ENCODE peak calls at places on chromosomes 16 and 17, in ten cellular contexts. B is fibroblast of lung, Z is uterus, C is psoas muscle, X is HL-60, U is HCT116, E is left ventricle myocardium inferior, F is transverse colon, Y is astrocyte of the cerebellum, O is heart right ventricle. S is an unnamed sample.
A peak's percentile ranks its signal among the peaks of the same experiment; 100 is the strongest.

GRCh38 chr17:79619196-79619595 is 8.3 kb upstream of the RBFOX3 start:
- DNase-seq in F (no peak), C (no peak), Y (no peak), B (no peak), O (no peak), E (peak; percentile 7), Z (no peak), U (no peak), X (no peak), S (no peak)

GRCh38 chr17:54196751-54197150 is 374.0 kb downstream of the KIF2B start:
- DNase-seq in U (no peak), Y (no peak), E (no peak), O (no peak), C (no peak), B (no peak), Z (no peak), F (no peak), X (no peak), S (no peak)

GRCh38 chr16:11263737-11264136 is 5.4 kb downstream of the TNP2 start:
- DNase-seq in Z (no peak), B (no peak), U (no peak), C (no peak), Y (no peak), F (no peak), X (no peak), O (no peak), E (no peak), S (no peak)

GRCh38 chr16:9139965-9140364 is 48.5 kb downstream of the HAPSTR1 start:
- DNase-seq in O (no peak), U (peak; percentile 59), C (no peak), E (no peak), F (no peak), B (peak; percentile 26), Z (no peak), X (peak; percentile 25), Y (no peak), S (no peak)

GRCh38 chr17:14228903-14229302 is 7.8 kb downstream of the CDRT15 start:
- DNase-seq in Z (no peak), F (no peak), O (no peak), U (no peak), X (no peak), C (no peak), E (no peak), Y (no peak), B (no peak), S (peak; percentile 8)

GRCh38 chr17:1043601-1044251 is 46.8 kb downstream of the TIMM22 start:
- DNase-seq in E (peak; percentile 80), C (peak; percentile 54), B (no peak), U (no peak), X (no peak), O (peak; percentile 88), Y (no peak), Z (peak; percentile 53), F (no peak), S (no peak)

GRCh38 chr16:69367980-69368379 is 16.4 kb upstream of the TMED6 start:
- DNase-seq in Y (no peak), F (no peak), X (no peak), Z (no peak), E (no peak), U (no peak), C (no peak), O (no peak), B (peak; percentile 37), S (no peak)

GRCh38 chr16:66936462-66936861 is 1.1 kb downstream of the CES2 start:
- DNase-seq in E (peak; percentile 35), F (peak; percentile 51), O (no peak), B (no peak), U (no peak), Z (no peak), X (no peak), C (no peak), Y (no peak), S (no peak)

GRCh38 chr17:50807014-50807413 is 28.4 kb upstream of the WFIKKN2 start:
- DNase-seq in C (no peak), B (peak; percentile 24), Y (no peak), X (no peak), E (no peak), Z (no peak), U (no peak), O (no peak), F (no peak), S (no peak)

GRCh38 chr17:64572682-64573154 is 65.9 kb downstream of the CEP95 start:
- DNase-seq in C (no peak), Z (no peak), U (no peak), B (peak; percentile 70), Y (no peak), X (no peak), O (no peak), F (no peak), E (no peak), S (no peak)

GRCh38 chr16:82664181-82664580 is 37.4 kb downstream of the CDH13 start:
- DNase-seq in C (no peak), E (no peak), Y (no peak), F (no peak), X (no peak), U (no peak), B (no peak), O (no peak), Z (no peak), S (no peak)

GRCh38 chr16:87877942-87878507 is 8.7 kb upstream of the SLC7A5 start:
- DNase-seq in O (no peak), B (no peak), U (no peak), F (no peak), E (no peak), C (no peak), X (no peak), Z (no peak), Y (no peak), S (no peak)

GRCh38 chr17:43465049-43465448 is 18.7 kb upstream of the DHX8 start:
- DNase-seq in Y (no peak), E (no peak), X (no peak), F (no peak), O (no peak), B (no peak), C (no peak), U (no peak), Z (no peak), S (no peak)

GRCh38 chr16:19804538-19805323 is 79.9 kb downstream of the GPRC5B start:
- DNase-seq in U (no peak), Y (no peak), C (peak; percentile 50), B (peak; percentile 3), O (peak; percentile 90), E (peak; percentile 71), X (peak; percentile 86), F (peak; percentile 41), Z (peak; percentile 69), S (no peak)

GRCh38 chr17:78127888-78128615 is 503 bp downstream of the TMC6 start:
- DNase-seq in O (no peak), E (no peak), X (peak; percentile 28), U (no peak), C (no peak), B (no peak), F (peak; percentile 51), Z (no peak), Y (no peak), S (no peak)

GRCh38 chr17:59830007-59830630 is 62.6 kb downstream of the TUBD1 start:
- DNase-seq in C (no peak), Y (no peak), B (peak; percentile 82), U (no peak), F (no peak), O (no peak), E (no peak), Z (no peak), X (no peak), S (no peak)
- H3K4me3 ChIP-seq in C (no peak overlapping the region), Y (peak overlapping the region; percentile 23), B (peak overlapping the region; percentile 38), U (peak overlapping the region; percentile 14), F (no peak overlapping the region), O (no peak overlapping the region), E (no peak overlapping the region), Z (no peak overlapping the region), X (no peak overlapping the region), S (peak overlapping the region; percentile 14)

GRCh38 chr17:75706042-75706728 is 15.1 kb upstream of the ITGB4 start:
- DNase-seq in Z (no peak), B (no peak), F (no peak), Y (no peak), C (no peak), O (no peak), U (no peak), E (no peak), X (no peak), S (no peak)
- TF ChIP-seq CTCF in Z (no peak), B (no peak), F (no peak), Y (no peak), C (no peak), O (no peak), U (peak; percentile 32), E (no peak), X (no peak), S (no peak)

GRCh38 chr16:62254847-62255246 is 218.6 kb upstream of the CDH8 start:
- DNase-seq in Z (no peak), B (no peak), O (no peak), X (no peak), Y (no peak), F (no peak), U (no peak), C (no peak), E (no peak), S (no peak)

GRCh38 chr16:62253926-62254325 is 217.7 kb upstream of the CDH8 start:
- DNase-seq in E (no peak), C (no peak), F (no peak), X (no peak), O (no peak), B (no peak), Z (no peak), U (no peak), Y (no peak), S (no peak)

GRCh38 chr16:62249069-62249468 is 212.8 kb upstream of the CDH8 start:
- DNase-seq in U (no peak), Y (no peak), C (no peak), Z (no peak), X (no peak), E (no peak), F (no peak), O (no peak), B (no peak), S (no peak)
- H3K4me3 ChIP-seq in U (no peak overlapping the region), Y (no peak overlapping the region), C (no peak overlapping the region), Z (no peak overlapping the region), X (no peak overlapping the region), E (no peak overlapping the region), F (no peak overlapping the region), O (no peak overlapping the region), B (no peak overlapping the region), S (no peak overlapping the region)

GRCh38 chr17:13181683-13182082 is 163.9 kb upstream of the ELAC2 start:
- DNase-seq in Y (no peak), O (no peak), U (no peak), B (no peak), Z (no peak), E (no peak), F (no peak), C (no peak), X (no peak), S (no peak)

GRCh38 chr17:13182450-13182849 is 164.6 kb upstream of the ELAC2 start:
- DNase-seq in O (no peak), C (no peak), F (peak; percentile 8), B (no peak), E (no peak), Y (no peak), Z (no peak), U (no peak), X (no peak), S (no peak)

DNA sequence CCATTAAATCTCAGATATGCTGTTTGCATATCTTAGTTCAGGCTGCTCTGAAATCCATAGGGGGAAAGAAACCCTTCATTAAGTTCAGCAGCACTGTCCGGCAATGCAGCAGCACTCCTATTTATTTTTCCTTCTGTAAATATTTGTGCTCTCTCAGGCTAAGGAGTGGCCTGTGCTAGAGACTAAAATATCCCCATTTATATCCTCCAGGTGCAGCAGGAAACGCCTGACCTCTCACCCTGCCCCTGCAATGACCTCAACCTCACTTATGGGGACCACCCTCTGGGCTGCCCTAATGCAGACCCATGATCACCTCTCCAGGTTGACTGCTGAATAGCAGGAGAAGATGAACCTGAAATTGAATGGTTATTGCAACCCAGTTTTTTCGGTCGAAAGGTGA is 165.0 kb upstream of the ELAC2 start:
- DNase-seq in O (no peak), Z (no peak), U (no peak), C (no peak), X (no peak), B (no peak), F (peak; percentile 7), Y (no peak), E (no peak), S (no peak)
- TF ChIP-seq CTCF in O (no peak), Z (no peak), U (no peak), C (no peak), X (no peak), B (no peak), F (no peak), Y (no peak), E (no peak), S (no peak)

S was measured in AG04450.